ENCODE peak calls at places on chromosomes 5 and 9, in five cellular contexts. One of them, this sample, is unnamed.

GRCh38 chr9:88197781-88198345 is 59.6 kb upstream of the SPATA31C2 start:
- DNase-seq in K562: no peak
- DNase-seq in GM12878: no peak
- DNase-seq in IMR-90: peak; percentile 87
- DNase-seq in SK-N-SH: peak; percentile 36
- DNase-seq in this sample: no peak

GRCh38 chr9:75382126-75382525 is 293.8 kb downstream of the OSTF1 start:
- DNase-seq in GM12878: no peak
- DNase-seq in IMR-90: no peak
- DNase-seq in K562: no peak
- DNase-seq in SK-N-SH: no peak
- DNase-seq in this sample: no peak

GRCh38 chr9:14423816-14424261 is 109.9 kb upstream of the NFIB start:
- DNase-seq in K562: no peak
- DNase-seq in SK-N-SH: no peak
- DNase-seq in GM12878: no peak
- DNase-seq in IMR-90: peak; percentile 77
- DNase-seq in this sample: no peak

GRCh38 chr9:14910178-14910805 is at the start of gene FREM1:
- DNase-seq in SK-N-SH: peak; percentile 58
- DNase-seq in K562: peak; percentile 22
- DNase-seq in GM12878: no peak
- DNase-seq in IMR-90: no peak
- DNase-seq in this sample: peak; percentile 55

GRCh38 chr5:39400711-39401385 is 23.9 kb downstream of the DAB2 start:
- DNase-seq in SK-N-SH: no peak
- DNase-seq in IMR-90: peak; percentile 67
- DNase-seq in GM12878: no peak
- DNase-seq in K562: no peak
- DNase-seq in this sample: peak; percentile 24

GRCh38 chr5:135139397-135140134 is 105.5 kb upstream of the PITX1 start:
- DNase-seq in K562: peak; percentile 56
- DNase-seq in SK-N-SH: no peak
- DNase-seq in IMR-90: peak; percentile 96
- DNase-seq in GM12878: no peak
- DNase-seq in this sample: peak; percentile 45

GRCh38 chr9:101117091-101117490 is 88.6 kb downstream of the PLPPR1 start:
- DNase-seq in K562: no peak
- DNase-seq in GM12878: no peak
- DNase-seq in SK-N-SH: no peak
- DNase-seq in IMR-90: no peak
- DNase-seq in this sample: no peak

GRCh38 chr5:142644127-142644526 is 41.8 kb downstream of the FGF1 start:
- DNase-seq in IMR-90: peak; percentile 36
- DNase-seq in K562: no peak
- DNase-seq in SK-N-SH: no peak
- DNase-seq in GM12878: no peak
- DNase-seq in this sample: no peak

GRCh38 chr5:78905084-78905938 is 79.8 kb downstream of the ARSB start:
- DNase-seq in SK-N-SH: no peak
- DNase-seq in IMR-90: peak; percentile 51
- DNase-seq in GM12878: peak; percentile 66
- DNase-seq in K562: no peak
- DNase-seq in this sample: no peak
- TF ChIP-seq MXI1 in SK-N-SH: no peak
- TF ChIP-seq MXI1 in IMR-90: no peak
- TF ChIP-seq MXI1 in GM12878: peak; percentile 30
- TF ChIP-seq MXI1 in K562: no peak
- TF ChIP-seq MXI1 in this sample: no peak

DNA sequence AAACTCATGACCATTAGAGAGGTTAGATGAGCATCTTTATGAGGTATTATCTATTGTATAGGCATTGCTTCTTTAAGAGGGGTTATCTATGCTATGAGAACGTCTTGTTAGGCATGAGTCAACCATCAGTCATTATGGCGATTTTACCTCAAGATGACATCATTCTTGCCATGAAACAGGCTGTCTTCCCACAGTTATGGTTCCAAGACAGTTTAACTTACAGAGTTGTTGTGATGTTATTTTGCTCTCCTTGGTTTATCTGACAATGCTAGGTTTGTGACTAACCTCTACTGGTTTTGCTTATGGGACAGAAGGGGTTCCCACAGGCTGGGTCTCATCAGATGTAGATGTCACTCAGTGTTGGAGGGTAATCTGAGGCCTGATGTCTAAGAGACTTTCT is 1864.7 kb upstream of the ACO1 start:
- DNase-seq in K562: no peak
- DNase-seq in GM12878: no peak
- DNase-seq in SK-N-SH: no peak
- DNase-seq in IMR-90: no peak
- DNase-seq in this sample: no peak
- TF ChIP-seq MXI1 in K562: no peak
- TF ChIP-seq MXI1 in GM12878: no peak
- TF ChIP-seq MXI1 in SK-N-SH: no peak
- TF ChIP-seq MXI1 in IMR-90: no peak
- TF ChIP-seq MXI1 in this sample: no peak

GRCh38 chr5:41754857-41755256 is 115.4 kb downstream of the OXCT1 start:
- DNase-seq in GM12878: no peak
- DNase-seq in SK-N-SH: no peak
- DNase-seq in K562: no peak
- DNase-seq in IMR-90: no peak
- DNase-seq in this sample: no peak
- TF ChIP-seq MXI1 in GM12878: no peak
- TF ChIP-seq MXI1 in SK-N-SH: no peak
- TF ChIP-seq MXI1 in K562: no peak
- TF ChIP-seq MXI1 in IMR-90: no peak
- TF ChIP-seq MXI1 in this sample: no peak

GRCh38 chr5:180399391-180399790 is 46.3 kb upstream of the GFPT2 start:
- DNase-seq in IMR-90: no peak
- DNase-seq in GM12878: no peak
- DNase-seq in SK-N-SH: peak; percentile 8
- DNase-seq in K562: peak; percentile 34
- DNase-seq in this sample: no peak

GRCh38 chr5:180399931-180400330 is 46.8 kb upstream of the GFPT2 start:
- DNase-seq in GM12878: no peak
- DNase-seq in K562: no peak
- DNase-seq in IMR-90: no peak
- DNase-seq in SK-N-SH: no peak
- DNase-seq in this sample: no peak

GRCh38 chr5:180400416-180400815 is 47.3 kb upstream of the GFPT2 start:
- DNase-seq in GM12878: no peak
- DNase-seq in K562: no peak
- DNase-seq in SK-N-SH: no peak
- DNase-seq in IMR-90: no peak
- DNase-seq in this sample: no peak

GRCh38 chr5:180401236-180401907 is 48.2 kb upstream of the GFPT2 start:
- DNase-seq in K562: no peak
- DNase-seq in GM12878: no peak
- DNase-seq in SK-N-SH: no peak
- DNase-seq in IMR-90: no peak
- DNase-seq in this sample: no peak

GRCh38 chr5:180402716-180403115 is 49.6 kb upstream of the GFPT2 start:
- DNase-seq in GM12878: no peak
- DNase-seq in SK-N-SH: no peak
- DNase-seq in K562: no peak
- DNase-seq in IMR-90: no peak
- DNase-seq in this sample: no peak
- TF ChIP-seq MXI1 in GM12878: no peak
- TF ChIP-seq MXI1 in SK-N-SH: no peak
- TF ChIP-seq MXI1 in K562: no peak
- TF ChIP-seq MXI1 in IMR-90: no peak
- TF ChIP-seq MXI1 in this sample: no peak

GRCh38 chr9:134226221-134226930 is 62.0 kb upstream of the RNU6ATAC start:
- DNase-seq in IMR-90: peak; percentile 92
- DNase-seq in K562: no peak
- DNase-seq in GM12878: no peak
- DNase-seq in SK-N-SH: no peak
- DNase-seq in this sample: peak; percentile 83
- TF ChIP-seq MXI1 in IMR-90: peak; percentile 71
- TF ChIP-seq MXI1 in K562: no peak
- TF ChIP-seq MXI1 in GM12878: no peak
- TF ChIP-seq MXI1 in SK-N-SH: no peak
- TF ChIP-seq MXI1 in this sample: no peak

GRCh38 chr5:131264453-131265200 is 774 bp downstream of the CDC42SE2 start:
- DNase-seq in SK-N-SH: peak; percentile 67
- DNase-seq in GM12878: no peak
- DNase-seq in K562: peak; percentile 73
- DNase-seq in IMR-90: peak; percentile 28
- DNase-seq in this sample: no peak
- TF ChIP-seq MXI1 in SK-N-SH: no peak
- TF ChIP-seq MXI1 in GM12878: no peak
- TF ChIP-seq MXI1 in K562: no peak
- TF ChIP-seq MXI1 in IMR-90: no peak
- TF ChIP-seq MXI1 in this sample: no peak

GRCh38 chr9:35500130-35500748 is 10.3 kb downstream of the RUSC2 start:
- DNase-seq in K562: no peak
- DNase-seq in SK-N-SH: no peak
- DNase-seq in GM12878: no peak
- DNase-seq in IMR-90: no peak
- DNase-seq in this sample: no peak
- TF ChIP-seq MXI1 in K562: no peak
- TF ChIP-seq MXI1 in SK-N-SH: no peak
- TF ChIP-seq MXI1 in GM12878: no peak
- TF ChIP-seq MXI1 in IMR-90: no peak
- TF ChIP-seq MXI1 in this sample: no peak

GRCh38 chr5:104345513-104345823 is 782.9 kb upstream of the NUDT12 start:
- DNase-seq in K562: no peak
- DNase-seq in GM12878: no peak
- DNase-seq in SK-N-SH: no peak
- DNase-seq in IMR-90: no peak
- DNase-seq in this sample: no peak

GRCh38 chr5:104347119-104347708 is 784.6 kb upstream of the NUDT12 start:
- DNase-seq in K562: peak; percentile 1
- DNase-seq in IMR-90: peak; percentile 38
- DNase-seq in SK-N-SH: no peak
- DNase-seq in GM12878: no peak
- DNase-seq in this sample: no peak

DNA sequence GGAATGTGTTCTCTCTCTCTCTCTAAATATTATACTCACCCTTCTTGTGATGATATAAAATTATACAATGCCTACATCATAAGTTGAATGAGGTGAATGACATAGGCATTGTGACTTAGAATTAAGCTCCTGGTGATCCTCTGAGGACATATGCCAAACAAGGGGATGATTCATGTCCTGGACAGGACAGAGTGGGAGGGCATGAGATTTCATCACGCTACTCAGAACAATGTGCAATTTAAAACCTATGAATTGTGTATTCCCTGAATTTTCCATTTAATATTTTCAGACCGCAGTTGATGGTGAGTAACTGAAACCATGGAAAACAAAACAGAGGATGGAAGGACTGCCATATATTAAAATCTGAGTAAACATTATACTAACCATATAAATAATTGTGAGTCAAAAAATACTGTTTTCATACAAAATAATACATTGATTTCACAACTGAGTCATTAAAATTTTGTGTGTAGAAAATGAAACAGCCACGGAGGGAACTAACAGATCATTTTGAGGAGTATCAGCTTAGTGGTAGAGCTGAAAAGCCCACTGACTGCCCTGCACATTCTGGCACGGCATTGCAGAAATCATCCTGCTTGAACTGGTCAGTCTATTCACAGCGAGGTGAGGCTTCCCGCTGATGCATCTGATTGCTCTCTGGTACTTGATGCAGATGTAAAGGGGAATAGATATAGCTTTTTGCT is 782.4 kb upstream of the NUDT12 start:
- DNase-seq in K562: no peak
- DNase-seq in GM12878: no peak
- DNase-seq in SK-N-SH: no peak
- DNase-seq in IMR-90: peak; percentile 1
- DNase-seq in this sample: peak; percentile 3
- TF ChIP-seq MXI1 in K562: no peak
- TF ChIP-seq MXI1 in GM12878: no peak
- TF ChIP-seq MXI1 in SK-N-SH: no peak
- TF ChIP-seq MXI1 in IMR-90: no peak
- TF ChIP-seq MXI1 in this sample: no peak

DNA sequence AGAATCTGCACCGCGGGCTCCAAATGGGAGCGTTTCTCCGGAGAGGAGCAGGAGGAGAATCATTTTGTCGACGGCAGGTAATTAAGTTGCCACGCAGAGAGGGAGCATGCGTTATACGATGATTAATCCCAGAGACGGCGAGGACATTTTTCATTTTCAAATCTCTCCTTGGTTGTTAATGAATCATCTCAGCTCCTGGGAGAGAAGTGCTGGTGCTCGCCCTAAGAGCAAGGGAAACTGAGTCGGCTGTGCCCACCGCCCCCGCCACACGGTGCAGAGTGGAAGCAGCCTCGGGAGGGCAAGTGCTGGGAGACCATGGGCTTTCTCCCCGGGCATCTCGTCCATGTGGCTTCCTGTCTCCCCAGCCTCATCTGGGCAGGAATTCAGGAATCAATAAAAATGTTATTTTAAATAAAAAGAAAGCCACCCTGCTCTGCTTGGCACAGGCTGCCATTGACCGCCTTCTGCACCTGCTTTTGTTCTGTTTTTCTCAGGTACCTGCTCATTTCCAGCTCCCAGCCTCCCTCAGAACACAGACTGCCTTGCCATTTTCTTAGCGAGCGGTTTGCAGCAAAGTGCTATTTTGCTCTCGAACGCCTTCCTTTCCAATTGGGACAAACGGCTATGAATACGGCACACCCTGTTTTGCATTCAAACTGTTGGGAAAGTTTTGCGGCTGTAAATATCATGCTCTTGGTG is 24.9 kb upstream of the FCN1 start:
- DNase-seq in GM12878: no peak
- DNase-seq in K562: no peak
- DNase-seq in IMR-90: no peak
- DNase-seq in SK-N-SH: no peak
- DNase-seq in this sample: no peak
- TF ChIP-seq MXI1 in GM12878: no peak
- TF ChIP-seq MXI1 in K562: no peak
- TF ChIP-seq MXI1 in IMR-90: no peak
- TF ChIP-seq MXI1 in SK-N-SH: no peak
- TF ChIP-seq MXI1 in this sample: no peak

DNA sequence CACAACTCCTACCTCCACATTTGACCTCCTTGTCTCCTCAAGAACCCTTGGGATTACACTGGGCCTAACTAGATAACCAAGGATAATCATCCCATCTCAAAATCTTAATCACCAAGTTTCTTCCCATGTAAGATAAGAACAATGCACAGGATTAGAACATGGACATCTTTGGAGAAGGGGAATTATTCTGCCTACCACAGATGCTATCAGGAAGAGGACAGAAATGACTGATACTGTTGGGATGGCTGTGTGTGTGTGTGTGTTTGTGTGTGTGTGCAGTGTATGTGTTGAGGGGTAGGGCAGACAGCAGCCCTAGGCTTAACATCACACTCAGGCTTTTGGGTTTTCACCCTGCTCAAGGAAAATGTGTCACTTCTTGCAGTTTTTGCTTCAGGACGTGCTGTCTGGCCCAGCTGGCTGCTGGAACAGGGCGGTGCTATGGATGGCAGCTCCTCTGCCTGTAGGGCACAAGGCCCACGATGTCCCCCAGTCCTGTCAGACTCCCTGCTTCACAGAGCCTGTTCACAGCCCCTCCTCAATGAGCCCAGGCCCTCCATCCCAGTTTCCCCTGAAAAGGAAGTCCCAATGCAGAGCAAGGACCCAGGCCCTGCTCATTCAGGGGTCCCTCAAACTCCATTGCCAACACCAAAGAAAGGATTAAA is 7.7 kb downstream of the CA9 start:
- DNase-seq in SK-N-SH: no peak
- DNase-seq in GM12878: no peak
- DNase-seq in K562: no peak
- DNase-seq in IMR-90: peak; percentile 51
- DNase-seq in this sample: no peak
- TF ChIP-seq MXI1 in SK-N-SH: no peak
- TF ChIP-seq MXI1 in GM12878: no peak
- TF ChIP-seq MXI1 in K562: no peak
- TF ChIP-seq MXI1 in IMR-90: no peak
- TF ChIP-seq MXI1 in this sample: no peak

This sample was measured in HepG2.